ENCODE peak calls at places on chromosomes 7 and 10, in five cellular contexts. I, R, X, F and M are unnamed samples.

GRCh38 chr7:131235489-131236317 is 92.0 kb upstream of the MKLN1 start:
- DNase-seq in F (peak; percentile 46), R (peak; percentile 97), X (peak; percentile 38), I (peak; percentile 55), M (no peak)

GRCh38 chr10:74177140-74177677 is 26.2 kb downstream of the ADK start:
- DNase-seq in X (no peak), I (peak; percentile 41), R (peak; percentile 50), F (no peak), M (no peak)

GRCh38 chr10:8369666-8370065 is 315.2 kb downstream of the GATA3 start:
- DNase-seq in X (no peak), R (no peak), F (no peak), I (no peak), M (no peak)

GRCh38 chr7:131501422-131501821 is 55.0 kb downstream of the PODXL start:
- DNase-seq in F (no peak), I (no peak), R (peak; percentile 75), X (no peak), M (no peak)

GRCh38 chr7:30403477-30403876 is 75.1 kb downstream of the NOD1 start:
- DNase-seq in R (no peak), F (no peak), X (no peak), I (no peak), M (peak; percentile 27)

GRCh38 chr10:88932539-88933256 is 19.9 kb downstream of the ACTA2 start:
- DNase-seq in I (peak; percentile 85), R (peak; percentile 94), X (peak; percentile 60), F (peak; percentile 18), M (peak; percentile 83)

GRCh38 chr7:152553671-152554317 is 118.0 kb upstream of the KMT2C start:
- DNase-seq in I (peak; percentile 5), X (no peak), R (no peak), F (no peak), M (no peak)

GRCh38 chr10:27223964-27224363 is 16.6 kb downstream of the ACBD5 start:
- DNase-seq in X (peak; percentile 6), F (no peak), I (peak; percentile 31), R (peak; percentile 46), M (peak; percentile 12)